ENCODE peak calls at places on chromosomes 13 and 19, in four cellular contexts. Q is RPMI8226, D is NCI-H2171 treated with DMSO at 0.1 percent for 48 hours, K is NCI-H1436. N is an unnamed sample.

GRCh38 chr13:76129305-76130040 is 493.3 kb downstream of the LMO7 start:
- DNase-seq in Q (no peak), K (no peak), D (peak), N (no peak)

GRCh38 chr13:50131998-50132936 is 117.0 kb downstream of the KCNRG start:
- DNase-seq in D (no peak), K (no peak), Q (no peak), N (no peak)

GRCh38 chr13:113090415-113090770 is 15.2 kb upstream of the F7 start:
- DNase-seq in D (no peak), Q (no peak), K (no peak), N (no peak)

GRCh38 chr19:36215276-36216171 is 618 bp downstream of the ZNF146 start:
- DNase-seq in Q (no peak), K (no peak), D (peak), N (no peak)

GRCh38 chr13:59363950-59364349 is 799.8 kb downstream of the DIAPH3 start:
- DNase-seq in K (no peak), D (no peak), Q (no peak), N (no peak)

GRCh38 chr19:39347332-39348227 is 5.4 kb downstream of the SAMD4B start:
- DNase-seq in D (no peak), K (no peak), Q (no peak), N (no peak)

GRCh38 chr19:28703400-28703956 is 509.5 kb downstream of the UQCRFS1 start:
- DNase-seq in Q (no peak), K (no peak), D (no peak), N (no peak)

GRCh38 chr13:44465318-44465717 is 91.7 kb downstream of the SERP2 start:
- DNase-seq in Q (no peak), K (no peak), D (no peak), N (no peak)

GRCh38 chr19:38111898-38112297 is 112.1 kb downstream of the DPF1 start:
- DNase-seq in D (no peak), K (no peak), Q (no peak), N (no peak)

GRCh38 chr19:48997972-48998371 is 4.3 kb downstream of the RUVBL2 start:
- DNase-seq in D (no peak), K (peak), Q (peak), N (no peak)

GRCh38 chr13:31204592-31204991 is 4.8 kb downstream of the B3GLCT start:
- DNase-seq in Q (no peak), K (no peak), D (no peak), N (no peak)

GRCh38 chr13:43368003-43368402 is 344.6 kb downstream of the DNAJC15 start:
- DNase-seq in D (no peak), Q (peak), K (no peak), N (no peak)

GRCh38 chr13:30985637-30986205 is 53.3 kb downstream of the TEX26 start:
- DNase-seq in K (no peak), Q (no peak), D (no peak), N (no peak)

GRCh38 chr19:32337176-32337808 is 8.1 kb upstream of the ZNF507 start:
- DNase-seq in D (no peak), K (no peak), Q (no peak), N (no peak)

GRCh38 chr13:109275848-109276247 is 510.5 kb downstream of the IRS2 start:
- DNase-seq in K (no peak), Q (no peak), D (no peak), N (peak)

GRCh38 chr13:23928985-23929384 is 31.7 kb upstream of the C1QTNF9B start:
- DNase-seq in K (no peak), Q (no peak), D (no peak), N (no peak)

GRCh38 chr13:90232291-90232690 is 1115.2 kb upstream of the MIR17HG start:
- DNase-seq in Q (no peak), K (no peak), D (no peak), N (no peak)

GRCh38 chr13:108621421-108621820 is 8.0 kb upstream of the MYO16 start:
- DNase-seq in K (no peak), D (no peak), Q (no peak), N (no peak)